ENCODE peak calls at places on chromosomes 11 and 22, in ten cellular contexts. T is esophagus muscularis mucosa, J is heart left ventricle, R is adrenal gland, D is HCT116, Q is spleen, I is breast epithelium, V is GM12891, K is ovary, W is right lobe of liver. G is an unnamed sample.

GRCh38 chr11:95156916-95157568 is 67.4 kb downstream of the ENDOD1 start:
- DNase-seq in T (no peak), J (peak), R (no peak), D (no peak), Q (no peak), I (peak), V (no peak), K (peak), W (no peak), G (no peak)

GRCh38 chr11:79026803-79027445 is 413.9 kb downstream of the TENM4 start:
- DNase-seq in T (no peak), J (no peak), R (no peak), D (no peak), Q (no peak), I (no peak), V (peak), K (no peak), W (no peak), G (no peak)

GRCh38 chr11:65150513-65151271 is 16.4 kb upstream of the SYVN1 start:
- DNase-seq in T (peak), J (peak), R (peak), D (peak), Q (peak), I (peak), V (no peak), K (peak), W (peak), G (peak)

GRCh38 chr11:43567396-43567975 is 113.1 kb upstream of the HSD17B12 start:
- DNase-seq in T (no peak), J (no peak), R (no peak), D (peak), Q (no peak), I (no peak), V (no peak), K (no peak), W (no peak), G (peak)

GRCh38 chr11:134576286-134576685 is 164.2 kb upstream of the B3GAT1 start:
- DNase-seq in T (no peak), J (no peak), R (no peak), D (no peak), Q (no peak), I (no peak), V (no peak), K (no peak), W (no peak), G (no peak)

GRCh38 chr22:36613958-36614357 is 85.0 kb upstream of the EIF3D start:
- DNase-seq in T (no peak), J (no peak), R (no peak), D (no peak), Q (no peak), I (no peak), V (no peak), K (no peak), W (no peak), G (no peak)

GRCh38 chr11:58965246-58965985 is 26.1 kb downstream of the GLYATL1 start:
- DNase-seq in T (no peak), J (no peak), R (no peak), D (no peak), Q (no peak), I (no peak), V (no peak), K (no peak), W (no peak), G (no peak)

GRCh38 chr11:128902515-128903066 is 11.4 kb downstream of the KCNJ5 start:
- DNase-seq in T (no peak), J (no peak), R (no peak), D (no peak), Q (no peak), I (no peak), V (no peak), K (no peak), W (no peak), G (no peak)

GRCh38 chr11:70460111-70460510 is 61.8 kb downstream of the CTTN start:
- DNase-seq in T (no peak), J (no peak), R (no peak), D (no peak), Q (no peak), I (no peak), V (no peak), K (no peak), W (no peak), G (no peak)

GRCh38 chr11:75532200-75532972 is 6.6 kb upstream of the GDPD5 start:
- DNase-seq in T (no peak), J (peak), R (peak), D (peak), Q (peak), I (peak), V (no peak), K (peak), W (peak), G (peak)

GRCh38 chr11:77705195-77705876 is 67.7 kb upstream of the CLNS1A start:
- DNase-seq in T (no peak), J (no peak), R (no peak), D (peak), Q (no peak), I (no peak), V (no peak), K (no peak), W (no peak), G (no peak)

GRCh38 chr22:24968066-24968561 is 15.6 kb downstream of the KIAA1671 start:
- DNase-seq in T (no peak), J (peak), R (peak), D (peak), Q (no peak), I (peak), V (no peak), K (no peak), W (no peak), G (no peak)

GRCh38 chr11:60370811-60371297 is 7.5 kb upstream of the MS4A7 start:
- DNase-seq in T (no peak), J (no peak), R (no peak), D (no peak), Q (no peak), I (no peak), V (no peak), K (no peak), W (no peak), G (no peak)

GRCh38 chr22:41820447-41820846 is 12.5 kb upstream of the SREBF2 start:
- DNase-seq in T (no peak), J (no peak), R (no peak), D (no peak), Q (no peak), I (no peak), V (no peak), K (no peak), W (no peak), G (no peak)

GRCh38 chr22:20128619-20128901 is 3.0 kb upstream of the ZDHHC8 start:
- DNase-seq in T (no peak), J (no peak), R (no peak), D (no peak), Q (no peak), I (no peak), V (no peak), K (no peak), W (no peak), G (no peak)

GRCh38 chr22:20127318-20127868 is 4.2 kb upstream of the ZDHHC8 start:
- DNase-seq in T (no peak), J (no peak), R (no peak), D (no peak), Q (no peak), I (no peak), V (no peak), K (no peak), W (no peak), G (no peak)

GRCh38 chr22:20127869-20128618 is 3.6 kb upstream of the ZDHHC8 start:
- DNase-seq in T (no peak), J (no peak), R (no peak), D (no peak), Q (no peak), I (no peak), V (no peak), K (no peak), W (no peak), G (no peak)

GRCh38 chr22:20125201-20126174 is 6.1 kb upstream of the ZDHHC8 start:
- DNase-seq in T (no peak), J (no peak), R (peak), D (no peak), Q (no peak), I (no peak), V (no peak), K (no peak), W (peak), G (no peak)

GRCh38 chr22:20126284-20127029 is 5.1 kb upstream of the ZDHHC8 start:
- DNase-seq in T (no peak), J (no peak), R (no peak), D (no peak), Q (no peak), I (no peak), V (no peak), K (no peak), W (no peak), G (no peak)
- TF ChIP-seq POLR2A in T (no peak), J (no peak), R (no peak), D (no peak), Q (no peak), I (no peak), V (no peak), K (no peak), W (no peak), G (no peak)

GRCh38 chr11:124656759-124657627 is 16.5 kb downstream of the SIAE start:
- DNase-seq in T (no peak), J (no peak), R (no peak), D (no peak), Q (no peak), I (no peak), V (no peak), K (no peak), W (no peak), G (no peak)
- TF ChIP-seq POLR2A in T (no peak), J (no peak), R (no peak), D (no peak), Q (no peak), I (no peak), V (no peak), K (no peak), W (no peak), G (no peak)

DNA sequence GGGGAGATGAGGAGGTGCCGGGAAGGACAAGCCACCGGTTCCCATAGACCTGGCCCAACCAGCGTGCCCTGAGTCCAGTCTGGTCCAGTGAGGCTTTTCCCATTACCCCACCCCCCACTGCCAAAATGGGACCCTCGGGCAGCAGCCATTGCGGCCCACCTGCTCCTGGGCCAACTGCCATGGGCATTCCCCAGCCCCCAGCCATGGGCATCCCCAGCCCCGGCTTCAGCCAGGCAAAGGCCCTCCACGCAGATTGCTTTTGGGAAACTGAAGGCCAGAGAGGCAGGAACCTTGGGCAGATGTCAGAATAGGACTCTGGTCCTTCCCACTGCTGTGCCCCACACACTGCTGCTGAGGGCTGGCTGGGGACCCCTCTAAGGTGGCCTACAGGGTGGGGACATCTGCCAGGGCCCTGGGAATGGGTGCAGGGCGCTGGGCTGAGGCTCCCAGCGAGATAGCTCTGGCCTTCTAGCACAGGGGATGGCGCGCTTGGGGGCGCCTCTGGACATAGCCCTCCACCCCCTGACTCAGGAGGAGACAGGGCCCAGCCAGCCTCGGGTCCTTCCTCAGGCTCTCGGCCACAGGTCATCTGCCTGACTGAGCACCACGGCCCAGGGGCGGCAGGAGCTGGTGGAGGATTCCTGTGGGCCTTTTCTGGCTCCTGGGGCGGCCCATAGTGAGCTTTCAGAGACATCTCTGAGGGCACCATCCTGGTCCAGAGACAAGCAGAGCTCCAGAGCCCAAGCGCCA is 4.9 kb downstream of the PIM3 start:
- DNase-seq in T (no peak), J (no peak), R (peak), D (no peak), Q (peak), I (peak), V (no peak), K (peak), W (peak), G (no peak)
- TF ChIP-seq POLR2A in T (no peak), J (no peak), R (no peak), D (no peak), Q (no peak), I (no peak), V (no peak), K (no peak), W (no peak), G (no peak)

DNA sequence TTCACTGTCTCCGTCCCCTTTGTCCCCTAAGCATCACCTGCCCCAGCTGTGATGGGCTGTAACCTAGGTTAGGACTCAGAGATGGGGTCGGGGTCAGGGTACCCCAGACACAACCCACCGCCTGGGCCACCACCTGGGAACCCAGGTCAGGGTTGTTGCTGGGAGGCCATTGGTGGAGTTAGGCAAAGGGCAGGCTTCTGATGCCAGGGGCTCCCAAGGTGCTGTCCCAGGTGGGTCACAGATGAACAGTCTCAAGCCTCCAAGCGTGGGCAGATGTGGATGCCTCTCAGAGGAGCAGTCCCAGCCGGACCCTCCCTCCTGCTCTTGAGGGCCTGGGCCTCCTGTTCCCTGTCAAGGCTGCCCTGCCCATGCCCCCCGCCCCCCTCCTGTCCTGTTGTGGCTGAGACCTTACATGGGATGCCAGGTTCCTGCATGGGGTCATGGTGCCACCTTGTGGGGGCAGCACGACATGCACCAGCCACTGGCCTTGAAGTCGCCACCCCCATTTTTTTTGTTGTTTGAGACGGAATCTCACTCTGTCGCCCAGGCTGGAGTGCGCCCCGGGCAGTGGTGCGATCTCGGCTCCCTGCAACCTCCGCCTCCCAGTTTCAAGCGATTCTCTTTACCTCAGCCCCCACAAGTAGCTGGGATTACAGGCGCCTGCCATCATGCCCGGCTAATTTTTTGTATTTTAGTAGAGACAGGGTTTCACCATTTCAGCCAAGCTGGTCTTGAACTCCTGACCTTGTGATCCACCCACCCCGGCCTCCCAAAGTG is 12.1 kb downstream of the GATD1 start:
- DNase-seq in T (no peak), J (peak), R (peak), D (peak), Q (peak), I (peak), V (no peak), K (peak), W (no peak), G (peak)
- TF ChIP-seq POLR2A in T (no peak), J (no peak), R (no peak), D (no peak), Q (no peak), I (no peak), V (peak), K (no peak), W (no peak), G (peak)

GRCh38 chr22:38923463-38924196 is 33.8 kb upstream of the APOBEC3A start:
- DNase-seq in T (no peak), J (peak), R (peak), D (peak), Q (no peak), I (peak), V (no peak), K (peak), W (no peak), G (no peak)
- TF ChIP-seq POLR2A in T (no peak), J (no peak), R (peak), D (peak), Q (no peak), I (no peak), V (no peak), K (no peak), W (no peak), G (no peak)

DNA sequence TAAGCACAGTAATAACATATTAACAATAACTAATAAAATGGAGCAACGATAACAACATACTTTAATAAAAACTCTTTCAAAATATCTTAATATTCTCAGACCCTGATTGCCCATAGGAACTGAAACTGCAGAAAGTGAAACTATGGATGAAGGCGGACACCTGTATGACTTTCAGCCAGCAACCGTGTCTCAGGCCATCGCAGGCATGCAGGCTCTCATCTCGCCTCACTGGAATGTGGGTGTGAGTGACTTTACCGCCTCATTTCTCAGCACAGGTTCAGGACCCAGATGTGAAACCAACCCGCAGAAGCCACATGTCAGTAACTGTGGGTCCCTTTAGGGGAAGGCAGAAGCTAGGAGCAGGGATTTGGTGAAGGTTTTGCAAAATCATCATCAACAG is 539.1 kb downstream of the FAM181B start:
- DNase-seq in T (no peak), J (no peak), R (no peak), D (no peak), Q (peak), I (no peak), V (no peak), K (no peak), W (no peak), G (no peak)
- TF ChIP-seq POLR2A in T (no peak), J (no peak), R (no peak), D (no peak), Q (no peak), I (no peak), V (no peak), K (no peak), W (no peak), G (no peak)